ENCODE peak calls at places on chromosomes 11 and 22, in six cellular contexts. K, B, P, X, O and W are unnamed samples.

GRCh38 chr11:70503878-70504240 is 105.5 kb downstream of the CTTN start:
- DNase-seq in X (no peak), O (no peak), K (no peak), B (peak; percentile 52), P (peak; percentile 49), W (no peak)

GRCh38 chr11:35458846-35459245 is 39.5 kb upstream of the SLC1A2 start:
- DNase-seq in X (no peak), K (no peak), O (no peak), B (no peak), P (no peak), W (no peak)

GRCh38 chr11:134536219-134536618 is 124.2 kb upstream of the B3GAT1 start:
- DNase-seq in K (no peak), B (no peak), O (no peak), X (no peak), P (no peak), W (peak; percentile 27)

GRCh38 chr22:30226192-30226832 is 20.2 kb downstream of the LIF start:
- DNase-seq in X (no peak), O (peak; percentile 77), P (no peak), K (no peak), B (no peak), W (no peak)

GRCh38 chr11:69353696-69354544 is 60.0 kb downstream of the MYEOV start:
- DNase-seq in X (no peak), K (no peak), P (no peak), O (no peak), B (no peak), W (no peak)

GRCh38 chr11:109914038-109914437 is 179.2 kb upstream of the ZC3H12C start:
- DNase-seq in B (no peak), K (no peak), O (no peak), X (no peak), P (peak; percentile 9), W (no peak)

GRCh38 chr11:134665571-134666268 is 253.7 kb upstream of the B3GAT1 start:
- DNase-seq in O (no peak), X (no peak), B (no peak), K (no peak), P (no peak), W (no peak)

GRCh38 chr22:37330200-37331033 is 48.1 kb downstream of the CYTH4 start:
- DNase-seq in K (no peak), X (peak; percentile 57), B (peak; percentile 59), P (peak; percentile 92), O (peak; percentile 87), W (no peak)

GRCh38 chr11:70281114-70281729 is 10.7 kb downstream of the PPFIA1 start:
- DNase-seq in B (no peak), K (no peak), X (no peak), O (no peak), P (no peak), W (no peak)

GRCh38 chr22:48248901-48249455 is 1486.5 kb downstream of the TBC1D22A start:
- DNase-seq in B (no peak), X (no peak), O (no peak), P (no peak), K (no peak), W (no peak)

GRCh38 chr22:21650823-21651520 is 8.9 kb downstream of the SDF2L1 start:
- DNase-seq in K (no peak), B (no peak), P (peak; percentile 5), O (no peak), X (no peak), W (no peak)

GRCh38 chr11:116513894-116514293 is 258.9 kb downstream of the BUD13 start:
- DNase-seq in B (peak; percentile 68), O (peak; percentile 54), X (peak; percentile 19), K (peak; percentile 18), P (peak; percentile 54), W (no peak)

GRCh38 chr11:57353024-57353423 is 14.9 kb downstream of the P2RX3 start:
- DNase-seq in O (no peak), B (no peak), P (no peak), X (no peak), K (no peak), W (no peak)

GRCh38 chr22:32904044-32904443 is 102.5 kb downstream of the TIMP3 start:
- DNase-seq in P (peak; percentile 49), K (no peak), O (peak; percentile 29), X (peak; percentile 19), B (peak; percentile 50), W (no peak)

GRCh38 chr22:19448739-19449421 is 1.4 kb upstream of the C22orf39 start:
- DNase-seq in B (no peak), P (no peak), O (no peak), X (no peak), K (no peak), W (no peak)

GRCh38 chr11:118342503-118343161 is at the start of gene CD3D:
- DNase-seq in X (no peak), O (no peak), B (no peak), K (no peak), P (no peak), W (peak; percentile 79)

GRCh38 chr11:76689313-76689712 is 18.8 kb upstream of the LRRC32 start:
- DNase-seq in X (no peak), K (no peak), B (no peak), O (no peak), P (no peak), W (no peak)

GRCh38 chr11:86143429-86144030 is 74.6 kb upstream of the PICALM start:
- DNase-seq in B (no peak), X (no peak), P (no peak), O (no peak), K (peak; percentile 37), W (peak; percentile 15)

GRCh38 chr22:43099095-43099494 is 9.9 kb upstream of the TTLL1 start:
- DNase-seq in O (no peak), X (no peak), B (no peak), K (no peak), P (no peak), W (no peak)

GRCh38 chr11:77092382-77092781 is 10.3 kb upstream of the OMP start:
- DNase-seq in K (no peak), P (no peak), O (no peak), B (no peak), X (no peak), W (no peak)

GRCh38 chr11:127925430-127925829 is 661.9 kb downstream of the ETS1 start:
- DNase-seq in O (no peak), X (no peak), K (no peak), B (no peak), P (no peak), W (no peak)

GRCh38 chr11:68929706-68930605 is 26.3 kb downstream of the IGHMBP2 start:
- DNase-seq in X (no peak), O (no peak), K (no peak), P (no peak), B (no peak), W (no peak)

GRCh38 chr11:65777821-65778361 is 2.9 kb downstream of the AP5B1 start:
- DNase-seq in O (no peak), K (no peak), X (no peak), B (no peak), P (peak; percentile 5), W (peak; percentile 7)

GRCh38 chr11:29962243-29962642 is 54.6 kb downstream of the KCNA4 start:
- DNase-seq in X (no peak), P (peak; percentile 7), O (peak; percentile 37), B (no peak), K (no peak), W (no peak)

GRCh38 chr11:1560011-1560579 is 12.0 kb downstream of the DUSP8 start:
- DNase-seq in O (no peak), B (no peak), P (no peak), K (no peak), X (peak; percentile 27), W (no peak)

GRCh38 chr11:64894070-64894811 is 15.8 kb upstream of the EHD1 start:
- DNase-seq in B (peak; percentile 98), X (peak; percentile 81), P (peak; percentile 89), O (peak; percentile 84), K (peak; percentile 92), W (peak; percentile 89)

GRCh38 chr11:398826-399225 is 4.8 kb downstream of the PKP3 start:
- DNase-seq in P (no peak), X (no peak), B (no peak), K (no peak), O (peak; percentile 56), W (no peak)

GRCh38 chr22:49958462-49958921 is 2.1 kb upstream of the PIM3 start:
- DNase-seq in K (peak; percentile 8), P (no peak), O (no peak), B (no peak), X (no peak), W (no peak)

GRCh38 chr11:34128824-34129223 is 23.4 kb downstream of the NAT10 start:
- DNase-seq in K (no peak), O (no peak), B (no peak), X (no peak), P (no peak), W (no peak)

GRCh38 chr11:7665473-7666291 is 7.6 kb downstream of the CYB5R2 start:
- DNase-seq in K (peak; percentile 81), P (peak; percentile 89), B (peak; percentile 91), O (peak; percentile 85), X (peak; percentile 89), W (peak; percentile 72)

GRCh38 chr11:96167233-96167632 is 175.8 kb downstream of the MAML2 start:
- DNase-seq in X (no peak), B (no peak), O (no peak), P (no peak), K (no peak), W (no peak)

DNA sequence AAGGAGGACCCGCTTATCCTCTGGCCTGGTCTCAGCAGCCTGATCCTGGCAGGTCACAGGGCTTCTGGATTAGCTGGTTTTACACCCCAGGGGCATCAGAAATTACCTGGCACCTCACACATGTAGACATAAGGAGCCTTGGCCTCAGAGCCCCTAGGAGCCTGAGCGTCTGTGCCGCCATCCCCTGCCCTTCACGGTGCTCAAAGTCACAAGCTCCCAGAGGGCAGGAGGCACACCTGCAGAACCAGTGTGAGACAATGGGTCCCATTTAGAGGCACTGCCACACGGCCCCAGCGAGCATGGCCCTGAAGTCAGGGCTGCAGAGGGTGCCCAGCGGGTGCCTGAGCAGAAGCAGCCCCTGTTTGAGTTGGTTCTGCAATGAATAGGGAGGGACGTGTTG is 3.9 kb downstream of the DGKZ start:
- DNase-seq in B (no peak), O (no peak), K (no peak), P (no peak), X (no peak), W (no peak)
- H3K4me1 ChIP-seq in B (peaks cover 18% of the 10 kb centered on the region), O (peaks cover 16% of the 10 kb centered on the region), K (peaks cover 68% of the 10 kb centered on the region), P (peaks cover 14% of the 10 kb centered on the region), X (peaks cover 42% of the 10 kb centered on the region), W (peaks cover 77% of the 10 kb centered on the region)

GRCh38 chr22:45684752-45685359 is 13.2 kb downstream of the ATXN10 start:
- DNase-seq in X (no peak), P (no peak), K (no peak), B (no peak), O (no peak), W (no peak)
- H3K4me1 ChIP-seq in X (peaks cover 31% of the 10 kb centered on the region), P (peaks cover 34% of the 10 kb centered on the region), K (peaks cover 88% of the 10 kb centered on the region), B (peaks cover 8% of the 10 kb centered on the region), O (peaks cover 96% of the 10 kb centered on the region), W (peaks cover 7% of the 10 kb centered on the region)

DNA sequence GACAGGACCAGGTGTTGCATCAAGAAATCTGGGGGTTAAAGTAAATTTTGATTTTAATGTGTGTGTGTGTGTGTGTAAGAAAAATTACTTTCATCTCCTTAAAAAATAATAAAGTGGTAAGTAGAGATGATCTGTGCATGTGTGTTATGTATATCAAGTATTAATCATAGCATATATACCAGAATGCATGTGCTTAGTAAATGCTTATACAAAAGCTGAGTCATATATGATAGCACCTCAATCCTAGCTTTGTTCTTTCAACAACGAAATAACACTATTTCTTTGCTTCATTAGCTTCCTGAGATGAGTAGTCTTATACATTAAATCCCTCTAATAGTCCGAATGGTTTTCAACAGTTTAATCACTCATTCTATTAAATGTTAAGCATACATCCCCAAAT is 899.6 kb upstream of the ANO3 start:
- DNase-seq in O (no peak), B (no peak), X (no peak), K (no peak), P (no peak), W (no peak)
- H3K4me1 ChIP-seq in O (no peaks in the 10 kb centered on the region), B (no peaks in the 10 kb centered on the region), X (no peaks in the 10 kb centered on the region), K (no peaks in the 10 kb centered on the region), P (no peaks in the 10 kb centered on the region), W (no peaks in the 10 kb centered on the region)

GRCh38 chr11:124760806-124761205 is 1.3 kb downstream of the ESAM start:
- DNase-seq in B (no peak), K (no peak), O (no peak), P (no peak), X (no peak), W (no peak)
- H3K4me1 ChIP-seq in B (peaks cover 35% of the 10 kb centered on the region), K (peaks cover 65% of the 10 kb centered on the region), O (peaks cover 42% of the 10 kb centered on the region), P (peaks cover 30% of the 10 kb centered on the region), X (peaks cover 17% of the 10 kb centered on the region), W (peaks cover 34% of the 10 kb centered on the region)